ENCODE peak calls at places on chromosomes 4 and X, in nine cellular contexts. M, C, E, A, X, P, Y, G and U are unnamed samples.

GRCh38 chr4:169485791-169486742 is 126.3 kb downstream of the NEK1 start:
- DNase-seq in E (peak; percentile 71), Y (peak; percentile 29), M (no peak), A (peak; percentile 13), P (no peak), X (peak; percentile 52), G (peak; percentile 77), C (no peak), U (peak; percentile 18)

GRCh38 chr4:184342167-184342856 is 124.6 kb upstream of the ENPP6 start:
- DNase-seq in C (no peak), M (peak; percentile 21), P (no peak), Y (no peak), X (no peak), G (no peak), E (no peak), A (no peak), U (no peak)

GRCh38 chr4:156738756-156739155 is 232.8 kb downstream of the PDGFC start:
- DNase-seq in E (no peak), A (no peak), G (no peak), C (no peak), Y (no peak), P (no peak), X (no peak), M (no peak), U (no peak)

GRCh38 chr4:7156273-7157139 is 35.8 kb upstream of the SORCS2 start:
- DNase-seq in Y (no peak), X (peak; percentile 17), A (peak; percentile 35), E (no peak), G (peak; percentile 22), P (peak; percentile 54), M (no peak), C (no peak), U (peak; percentile 72)

GRCh38 chr4:3346146-3346545 is 53.3 kb downstream of the RGS12 start:
- DNase-seq in E (peak; percentile 78), X (peak; percentile 66), M (peak; percentile 62), C (no peak), P (no peak), A (peak; percentile 63), G (peak; percentile 85), Y (peak; percentile 66), U (no peak)

GRCh38 chrX:53048169-53049126 is at the start of gene GPR173:
- DNase-seq in E (peak; percentile 23), M (no peak), G (peak; percentile 64), X (peak; percentile 29), A (no peak), Y (peak; percentile 33), P (no peak), C (no peak), U (peak; percentile 60)

GRCh38 chr4:87532907-87533306 is 3.7 kb upstream of the SPARCL1 start:
- DNase-seq in X (no peak), G (no peak), M (no peak), P (no peak), A (no peak), E (no peak), C (no peak), Y (no peak), U (no peak)

GRCh38 chr4:8606476-8606875 is 13.9 kb downstream of the CPZ start:
- DNase-seq in X (no peak), E (no peak), C (no peak), Y (no peak), A (no peak), P (no peak), G (no peak), M (no peak), U (no peak)

GRCh38 chrX:9231491-9231890 is 197.6 kb upstream of the FAM9B start:
- DNase-seq in P (no peak), G (peak; percentile 70), C (no peak), A (peak; percentile 48), E (no peak), M (no peak), Y (no peak), X (no peak), U (no peak)

GRCh38 chrX:111375747-111376146 is 36.2 kb downstream of the DCX start:
- DNase-seq in A (no peak), Y (no peak), C (no peak), X (no peak), E (no peak), G (peak; percentile 16), M (no peak), P (no peak), U (no peak)

GRCh38 chrX:71195959-71196727 is 26.9 kb upstream of the GJB1 start:
- DNase-seq in C (no peak), G (no peak), P (no peak), E (no peak), X (no peak), A (no peak), Y (no peak), M (no peak), U (no peak)

GRCh38 chr4:40628888-40629287 is 776 bp downstream of the RBM47 start:
- DNase-seq in C (no peak), E (peak; percentile 44), Y (no peak), P (no peak), X (peak; percentile 36), G (peak; percentile 22), M (no peak), A (no peak), U (no peak)

GRCh38 chrX:153968754-153969124 is 2.9 kb downstream of the HCFC1 start:
- DNase-seq in G (peak; percentile 53), E (no peak), P (peak; percentile 55), M (no peak), Y (no peak), A (no peak), C (no peak), X (no peak), U (no peak)

GRCh38 chrX:118215346-118215745 is 98.7 kb upstream of the KLHL13 start:
- DNase-seq in C (no peak), A (no peak), G (no peak), X (no peak), P (no peak), M (no peak), E (no peak), Y (no peak), U (no peak)

GRCh38 chr4:46992338-46992737 is 1.0 kb downstream of the GABRA4 start:
- DNase-seq in P (no peak), Y (no peak), M (no peak), G (no peak), E (no peak), C (no peak), X (no peak), A (no peak), U (no peak)

GRCh38 chrX:4484266-4484665 is 770.8 kb upstream of the PRKX start:
- DNase-seq in M (no peak), X (no peak), E (no peak), P (no peak), G (no peak), C (no peak), Y (no peak), A (no peak), U (no peak)

DNA sequence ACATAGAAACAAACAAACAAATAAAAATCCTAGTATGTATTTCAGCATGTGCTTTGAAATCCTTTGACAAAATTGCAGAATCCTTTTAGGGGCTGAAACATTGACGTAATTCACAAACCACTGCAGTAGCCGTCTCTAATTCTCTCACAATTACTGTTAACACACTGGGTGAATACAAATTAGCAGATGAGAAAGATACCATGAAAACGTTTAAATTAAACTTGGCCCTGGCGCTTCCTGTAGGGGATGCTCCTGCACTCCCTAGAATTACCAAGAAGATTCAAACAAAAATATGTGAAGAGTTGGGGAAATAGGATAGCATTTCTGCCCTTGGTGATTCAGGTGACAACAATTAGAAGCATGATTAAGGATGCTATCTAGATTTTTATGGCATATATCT is 772.5 kb upstream of the PRKX start:
- DNase-seq in E (no peak), A (no peak), X (no peak), M (no peak), C (no peak), P (no peak), Y (no peak), G (no peak), U (no peak)
- H3K4me3 ChIP-seq in E (no peak overlapping the region), A (no peak overlapping the region), X (no peak overlapping the region), M (no peak overlapping the region), C (no peak overlapping the region), P (no peak overlapping the region), Y (no peak overlapping the region), G (no peak overlapping the region), U (no peak overlapping the region)

GRCh38 chr4:137310156-137310555 is 222.1 kb downstream of the PCDH18 start:
- DNase-seq in X (no peak), A (no peak), E (no peak), C (no peak), G (peak; percentile 39), M (no peak), P (no peak), Y (no peak), U (no peak)

GRCh38 chr4:137309424-137309823 is 222.9 kb downstream of the PCDH18 start:
- DNase-seq in Y (no peak), E (no peak), G (no peak), A (no peak), C (no peak), P (no peak), X (no peak), M (no peak), U (no peak)

GRCh38 chr4:137307806-137308205 is 224.5 kb downstream of the PCDH18 start:
- DNase-seq in E (peak; percentile 5), P (no peak), X (peak; percentile 19), M (no peak), C (no peak), A (no peak), G (peak; percentile 76), Y (no peak), U (peak; percentile 21)

GRCh38 chr4:137312257-137312656 is 220.0 kb downstream of the PCDH18 start:
- DNase-seq in P (no peak), X (no peak), A (no peak), E (no peak), M (no peak), G (peak; percentile 58), Y (no peak), C (no peak), U (no peak)

GRCh38 chr4:137310593-137311490 is 221.5 kb downstream of the PCDH18 start:
- DNase-seq in E (no peak), X (no peak), C (no peak), P (no peak), M (no peak), G (peak; percentile 85), A (no peak), Y (no peak), U (no peak)
- H3K4me1 ChIP-seq in E (no peaks in the 10 kb centered on the region), X (no peaks in the 10 kb centered on the region), C (no peaks in the 10 kb centered on the region), P (no peaks in the 10 kb centered on the region), M (no peaks in the 10 kb centered on the region), G (peaks cover 53% of the 10 kb centered on the region), A (peaks cover 3% of the 10 kb centered on the region), Y (no peaks in the 10 kb centered on the region), U (no peaks in the 10 kb centered on the region)

GRCh38 chrX:107119281-107119680 is 659 bp upstream of the RBM41 start:
- DNase-seq in Y (no peak), X (no peak), G (peak; percentile 46), M (no peak), A (no peak), E (no peak), C (no peak), P (no peak), U (no peak)
- H3K4me3 ChIP-seq in Y (no peak overlapping the region), X (peak overlapping the region; percentile 54), G (peak overlapping the region; percentile 97), M (no peak overlapping the region), A (no peak overlapping the region), E (no peak overlapping the region), C (peak overlapping the region; percentile 52), P (no peak overlapping the region), U (peak overlapping the region; percentile 37)

DNA sequence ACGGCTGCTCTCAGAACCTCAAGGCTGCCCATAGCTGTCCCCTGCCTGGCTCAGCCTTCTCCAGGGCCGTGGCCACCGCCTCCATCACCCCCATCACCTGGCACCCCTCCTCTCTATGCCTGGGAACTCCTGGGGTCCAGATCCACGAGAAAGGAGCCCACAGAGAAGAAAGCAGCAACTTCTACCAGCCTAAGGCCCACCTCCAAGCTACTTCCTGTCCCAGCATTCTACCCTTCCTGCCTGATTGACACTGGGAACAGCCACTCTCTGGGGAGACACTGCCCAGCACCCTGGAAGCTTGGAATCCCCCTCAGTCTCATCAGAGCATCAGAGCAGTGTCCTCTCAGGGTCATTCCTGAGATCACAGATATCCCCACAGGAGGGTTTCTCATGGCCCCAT is 36.9 kb upstream of the PROM1 start:
- DNase-seq in E (no peak), P (no peak), M (no peak), G (no peak), Y (no peak), C (no peak), A (no peak), X (peak; percentile 13), U (no peak)
- H3K4me1 ChIP-seq in E (peaks cover 5% of the 10 kb centered on the region), P (no peaks in the 10 kb centered on the region), M (peaks cover 31% of the 10 kb centered on the region), G (no peaks in the 10 kb centered on the region), Y (no peaks in the 10 kb centered on the region), C (peaks cover 24% of the 10 kb centered on the region), A (no peaks in the 10 kb centered on the region), X (no peaks in the 10 kb centered on the region), U (no peaks in the 10 kb centered on the region)